ENCODE peak calls at places on chromosomes 16 and 17, in eight cellular contexts. Q is activated CD8-positive, alpha-beta T cell treated with anti-CD3 and anti-CD28 coated beads, Interleukin-2, amount 10 ng/mL, durations not matched to agents 7 days and 5 days; X is fibroblast of villous mesenchyme; A is CD8-positive, alpha-beta memory T cell; N is nucleus accumbens; W is hepatic stellate cell; S is type B pancreatic cell; Z is HFF-Myc. P is an unnamed sample.

GRCh38 chr17:50365165-50365564 is 7.8 kb downstream of the MRPL27 start:
- DNase-seq in Q (no peak), X (no peak), A (no peak), N (no peak), W (no peak), S (no peak), Z (no peak), P (no peak)

GRCh38 chr17:79090503-79091372 is 16.1 kb downstream of the ENGASE start:
- DNase-seq in Q (no peak), X (peak), A (no peak), N (no peak), W (peak), S (no peak), Z (no peak), P (no peak)

GRCh38 chr16:25633549-25633948 is 58.2 kb upstream of the HS3ST4 start:
- DNase-seq in Q (no peak), X (no peak), A (no peak), N (no peak), W (no peak), S (no peak), Z (no peak), P (peak)

GRCh38 chr16:75433732-75434413 is 570 bp upstream of the CFDP1 start:
- DNase-seq in Q (peak), X (peak), A (peak), N (peak), W (peak), S (no peak), Z (peak), P (peak)

GRCh38 chr16:29825145-29826044 is 5.1 kb downstream of the MVP start:
- DNase-seq in Q (peak), X (peak), A (no peak), N (peak), W (peak), S (no peak), Z (peak), P (peak)

GRCh38 chr17:7816926-7817642 is 16.9 kb upstream of the KDM6B start:
- DNase-seq in Q (no peak), X (peak), A (no peak), N (no peak), W (no peak), S (no peak), Z (no peak), P (no peak)

GRCh38 chr16:1488054-1488601 is 616 bp downstream of the PTX4 start:
- DNase-seq in Q (no peak), X (no peak), A (no peak), N (no peak), W (no peak), S (peak), Z (no peak), P (no peak)

GRCh38 chr17:49557204-49558024 is 18.3 kb upstream of the NXPH3 start:
- DNase-seq in Q (peak), X (peak), A (no peak), N (no peak), W (peak), S (peak), Z (no peak), P (peak)

GRCh38 chr16:66367968-66368891 is 1.7 kb downstream of the CDH5 start:
- DNase-seq in Q (no peak), X (no peak), A (no peak), N (no peak), W (no peak), S (no peak), Z (no peak), P (no peak)

GRCh38 chr17:39573447-39574298 is 34.0 kb downstream of the NEUROD2 start:
- DNase-seq in Q (peak), X (peak), A (no peak), N (peak), W (peak), S (no peak), Z (no peak), P (peak)

GRCh38 chr16:15507299-15507958 is 73.0 kb downstream of the BMERB1 start:
- DNase-seq in Q (no peak), X (peak), A (no peak), N (no peak), W (peak), S (no peak), Z (no peak), P (no peak)

GRCh38 chr17:31581022-31581483 is 189.6 kb downstream of the RAB11FIP4 start:
- DNase-seq in Q (no peak), X (peak), A (no peak), N (peak), W (peak), S (no peak), Z (no peak), P (peak)

GRCh38 chr16:31006589-31006988 is 3.8 kb downstream of the STX1B start:
- DNase-seq in Q (no peak), X (no peak), A (no peak), N (no peak), W (no peak), S (no peak), Z (no peak), P (no peak)

GRCh38 chr16:73026754-73027654 is 20.9 kb downstream of the ZFHX3 start:
- DNase-seq in Q (no peak), X (peak), A (no peak), N (no peak), W (no peak), S (no peak), Z (no peak), P (no peak)

GRCh38 chr17:22694362-22695227 is 1002.3 kb downstream of the KCNJ18 start:
- DNase-seq in Q (no peak), X (no peak), A (no peak), N (no peak), W (no peak), S (no peak), Z (no peak), P (no peak)

GRCh38 chr17:8151641-8152111 is 528 bp downstream of the PER1 start:
- DNase-seq in Q (no peak), X (peak), A (no peak), N (peak), W (no peak), S (no peak), Z (no peak), P (peak)

GRCh38 chr16:86252596-86252995 is 257.7 kb upstream of the FOXF1 start:
- DNase-seq in Q (no peak), X (peak), A (no peak), N (no peak), W (peak), S (no peak), Z (no peak), P (no peak)

GRCh38 chr16:12646490-12647274 is 157.0 kb downstream of the CPPED1 start:
- DNase-seq in Q (peak), X (peak), A (no peak), N (peak), W (no peak), S (no peak), Z (peak), P (peak)

GRCh38 chr16:30658731-30659506 is 688 bp downstream of the FBRS start:
- DNase-seq in Q (no peak), X (peak), A (no peak), N (peak), W (peak), S (peak), Z (peak), P (peak)

GRCh38 chr16:82682757-82683156 is 56.0 kb downstream of the CDH13 start:
- DNase-seq in Q (no peak), X (no peak), A (no peak), N (no peak), W (no peak), S (no peak), Z (no peak), P (no peak)

GRCh38 chr17:66982011-66982508 is 17.6 kb downstream of the CACNG4 start:
- DNase-seq in Q (no peak), X (peak), A (no peak), N (no peak), W (no peak), S (no peak), Z (peak), P (peak)

GRCh38 chr17:17749921-17750320 is 68.7 kb downstream of the RAI1 start:
- DNase-seq in Q (peak), X (peak), A (peak), N (peak), W (peak), S (no peak), Z (peak), P (peak)

GRCh38 chr16:86970726-86971125 is 346.5 kb downstream of the C16orf95 start:
- DNase-seq in Q (no peak), X (no peak), A (no peak), N (no peak), W (no peak), S (no peak), Z (no peak), P (no peak)

GRCh38 chr17:80633197-80633596 is 88.6 kb downstream of the RPTOR start:
- DNase-seq in Q (no peak), X (no peak), A (no peak), N (no peak), W (no peak), S (no peak), Z (no peak), P (no peak)

GRCh38 chr17:66580178-66580577 is 254.7 kb upstream of the CACNG5 start:
- DNase-seq in Q (no peak), X (peak), A (no peak), N (no peak), W (peak), S (no peak), Z (peak), P (peak)

GRCh38 chr17:28416703-28417311 is 10.8 kb upstream of the SLC46A1 start:
- DNase-seq in Q (peak), X (peak), A (peak), N (no peak), W (peak), S (no peak), Z (peak), P (peak)

GRCh38 chr16:54277845-54278703 is 8.5 kb downstream of the IRX3 start:
- DNase-seq in Q (no peak), X (no peak), A (no peak), N (no peak), W (no peak), S (no peak), Z (no peak), P (peak)

GRCh38 chr17:81131486-81132196 is 33.7 kb upstream of the PVALEF start:
- DNase-seq in Q (no peak), X (no peak), A (no peak), N (no peak), W (no peak), S (no peak), Z (no peak), P (no peak)

GRCh38 chr16:27238591-27238990 is 30.0 kb downstream of the NSMCE1 start:
- DNase-seq in Q (no peak), X (no peak), A (no peak), N (no peak), W (no peak), S (no peak), Z (no peak), P (no peak)

GRCh38 chr16:66515543-66516171 is 34.3 kb downstream of the TK2 start:
- DNase-seq in Q (peak), X (peak), A (no peak), N (no peak), W (peak), S (no peak), Z (no peak), P (peak)

GRCh38 chr17:78040561-78041400 is 82.3 kb downstream of the TNRC6C start:
- DNase-seq in Q (peak), X (peak), A (peak), N (peak), W (peak), S (no peak), Z (no peak), P (no peak)

GRCh38 chr17:3448059-3448630 is 14.5 kb upstream of the OR1E2 start:
- DNase-seq in Q (no peak), X (peak), A (no peak), N (no peak), W (no peak), S (no peak), Z (no peak), P (no peak)